ENCODE peak calls at places on chromosomes 6 and 20, in six cellular contexts. Z is stimulated activated CD4-positive, alpha-beta T cell treated with anti-CD3 and anti-CD28 coated beads, TNF-alpha, amount 100 ng/mL, for 48 hours; F is lower lobe of right lung; I is right cardiac atrium; Y is dorsolateral prefrontal cortex; D is pons. V is an unnamed sample.

GRCh38 chr6:157753291-157753690 is 69.8 kb upstream of the SNX9 start:
- DNase-seq in Z (no peak), F (no peak), I (no peak), Y (no peak), D (no peak), V (no peak)

GRCh38 chr6:5510734-5511133 is 249.4 kb downstream of the FARS2 start:
- DNase-seq in Z (no peak), F (no peak), I (no peak), Y (no peak), D (no peak), V (no peak)

GRCh38 chr6:162123797-162124196 is 603.8 kb downstream of the PRKN start:
- DNase-seq in Z (no peak), F (no peak), I (no peak), Y (no peak), D (peak), V (no peak)

GRCh38 chr20:38937978-38938473 is 11.8 kb downstream of the FAM83D start:
- DNase-seq in Z (no peak), F (no peak), I (no peak), Y (no peak), D (no peak), V (no peak)

GRCh38 chr20:50708845-50709555 is 17.7 kb upstream of the RIPOR3 start:
- DNase-seq in Z (no peak), F (no peak), I (no peak), Y (no peak), D (no peak), V (no peak)

GRCh38 chr6:120005292-120005976 is 655.9 kb upstream of the MAN1A1 start:
- DNase-seq in Z (no peak), F (no peak), I (no peak), Y (no peak), D (no peak), V (no peak)

GRCh38 chr6:5302220-5302946 is 41.1 kb downstream of the FARS2 start:
- DNase-seq in Z (peak), F (no peak), I (no peak), Y (no peak), D (no peak), V (peak)

GRCh38 chr20:18416478-18416877 is 50.4 kb downstream of the DZANK1 start:
- DNase-seq in Z (no peak), F (no peak), I (no peak), Y (no peak), D (no peak), V (no peak)

GRCh38 chr6:32220021-32220420 is 3.8 kb downstream of the NOTCH4 start:
- DNase-seq in Z (no peak), F (no peak), I (no peak), Y (no peak), D (no peak), V (no peak)

GRCh38 chr6:62229231-62229630 is 56.8 kb downstream of the KHDRBS2 start:
- DNase-seq in Z (no peak), F (no peak), I (no peak), Y (no peak), D (no peak), V (no peak)

GRCh38 chr20:25538838-25539665 is 46.3 kb downstream of the NINL start:
- DNase-seq in Z (no peak), F (no peak), I (no peak), Y (peak), D (no peak), V (no peak)

GRCh38 chr6:106390088-106390487 is 29.6 kb downstream of the CRYBG1 start:
- DNase-seq in Z (no peak), F (no peak), I (no peak), Y (no peak), D (no peak), V (no peak)

GRCh38 chr20:50153153-50153499 is 397 bp downstream of the PEDS1 start:
- DNase-seq in Z (no peak), F (no peak), I (no peak), Y (no peak), D (no peak), V (no peak)

GRCh38 chr6:53333439-53334408 is 15.0 kb downstream of the ELOVL5 start:
- DNase-seq in Z (no peak), F (no peak), I (no peak), Y (no peak), D (no peak), V (no peak)

GRCh38 chr20:17479041-17479657 is 52.0 kb downstream of the BFSP1 start:
- DNase-seq in Z (no peak), F (no peak), I (no peak), Y (no peak), D (no peak), V (no peak)